ENCODE peak calls at places on chromosome 5, in nine cellular contexts. D, T, F, S, X, C, B, V and U are unnamed samples.

GRCh38 chr5:168916266-168916665 is 337.1 kb upstream of the PANK3 start:
- DNase-seq in S (peak), T (peak), X (peak), D (peak), V (no peak), F (no peak), B (no peak), C (no peak), U (no peak)

GRCh38 chr5:9617191-9617590 is 13.0 kb downstream of the TAS2R1 start:
- DNase-seq in C (no peak), B (no peak), F (no peak), X (no peak), D (no peak), T (no peak), V (no peak), S (peak), U (no peak)

GRCh38 chr5:154610321-154611154 is 132.5 kb upstream of the HAND1 start:
- DNase-seq in C (peak), S (peak), V (no peak), D (peak), T (peak), F (peak), X (peak), B (peak), U (peak)

GRCh38 chr5:14873790-14874189 is 2.2 kb upstream of the ANKH start:
- DNase-seq in B (no peak), T (no peak), S (no peak), X (no peak), V (no peak), C (no peak), D (no peak), F (no peak), U (no peak)

GRCh38 chr5:142937265-142937877 is 167.2 kb downstream of the ARHGAP26 start:
- DNase-seq in C (no peak), F (no peak), T (no peak), D (no peak), S (no peak), X (no peak), V (no peak), B (no peak), U (no peak)

GRCh38 chr5:201672-202071 is 10.4 kb downstream of the LRRC14B start:
- DNase-seq in B (no peak), X (no peak), D (no peak), F (no peak), C (no peak), T (no peak), S (no peak), V (no peak), U (no peak)

GRCh38 chr5:179766726-179767455 is 26.9 kb upstream of the LTC4S start:
- DNase-seq in V (no peak), C (no peak), F (no peak), X (no peak), S (no peak), T (no peak), B (no peak), D (no peak), U (no peak)

GRCh38 chr5:5291357-5291756 is 131.1 kb upstream of the ICE1 start:
- DNase-seq in T (no peak), V (no peak), C (no peak), S (no peak), D (no peak), X (no peak), B (no peak), F (no peak), U (no peak)

GRCh38 chr5:16656561-16657191 is 39.9 kb upstream of the RETREG1 start:
- DNase-seq in D (no peak), T (no peak), X (no peak), S (no peak), F (no peak), V (no peak), C (no peak), B (no peak), U (no peak)

GRCh38 chr5:102421647-102422046 is 77.2 kb downstream of the SLCO6A1 start:
- DNase-seq in D (no peak), F (no peak), S (no peak), C (no peak), X (no peak), B (no peak), V (no peak), T (no peak), U (no peak)